ENCODE peak calls at places on chromosomes 4 and X, in six cellular contexts. V is GM23338, Y is foreskin fibroblast, K is Calu3, X is nephron progenitor cell, B is fibroblast of lung. U is an unnamed sample.

GRCh38 chr4:184250795-184251679 is 33.4 kb upstream of the ENPP6 start:
- DNase-seq in Y (peak), B (peak), K (peak), V (peak), X (no peak), U (peak)

GRCh38 chrX:21943460-21944135 is 3.1 kb downstream of the SMS start:
- DNase-seq in B (peak), X (no peak), K (no peak), V (no peak), Y (peak), U (peak)

GRCh38 chr4:115763051-115763450 is 649.6 kb upstream of the NDST4 start:
- DNase-seq in Y (no peak), V (no peak), K (no peak), B (no peak), X (no peak), U (no peak)

GRCh38 chr4:56742080-56742871 is 61.2 kb upstream of the HOPX start:
- DNase-seq in K (no peak), X (no peak), V (no peak), Y (peak), B (peak), U (peak)

GRCh38 chr4:168765726-168766125 is 244.3 kb downstream of the CBR4 start:
- DNase-seq in K (peak), B (peak), X (no peak), Y (peak), V (no peak), U (peak)

GRCh38 chr4:112604590-112604989 is 32.1 kb downstream of the ZGRF1 start:
- DNase-seq in K (peak), Y (peak), X (peak), B (peak), V (peak), U (peak)

GRCh38 chr4:43932448-43932847 is 516.2 kb downstream of the KCTD8 start:
- DNase-seq in K (no peak), B (no peak), Y (peak), V (no peak), X (no peak), U (no peak)

GRCh38 chr4:183723561-183724228 is 64.6 kb downstream of the TRAPPC11 start:
- DNase-seq in K (no peak), X (no peak), B (no peak), Y (no peak), V (no peak), U (no peak)

GRCh38 chr4:23857353-23857752 is 32.5 kb downstream of the PPARGC1A start:
- DNase-seq in Y (peak), X (no peak), B (peak), V (no peak), K (no peak), U (no peak)

GRCh38 chr4:100823066-100823992 is 305.5 kb upstream of the EMCN start:
- DNase-seq in Y (peak), X (no peak), K (no peak), V (no peak), B (peak), U (peak)

GRCh38 chr4:22047793-22048192 is 99.2 kb upstream of the KCNIP4 start:
- DNase-seq in Y (no peak), X (no peak), B (no peak), K (no peak), V (no peak), U (no peak)

GRCh38 chr4:114015444-114015899 is 36.0 kb upstream of the ARSJ start:
- DNase-seq in Y (peak), V (no peak), K (no peak), X (no peak), B (peak), U (peak)

GRCh38 chrX:13843150-13843721 is 26.3 kb upstream of the GPM6B start:
- DNase-seq in K (no peak), Y (no peak), X (no peak), B (no peak), V (no peak), U (no peak)

GRCh38 chrX:114584434-114584943 is 603 bp downstream of the HTR2C start:
- DNase-seq in K (no peak), B (no peak), V (peak), X (peak), Y (peak), U (no peak)

GRCh38 chrX:129760155-129760554 is 19.6 kb upstream of the SASH3 start:
- DNase-seq in K (no peak), B (no peak), V (no peak), X (no peak), Y (no peak), U (no peak)

GRCh38 chrX:129760981-129761380 is 18.8 kb upstream of the SASH3 start:
- DNase-seq in Y (no peak), K (no peak), V (no peak), X (no peak), B (no peak), U (no peak)

GRCh38 chrX:129761596-129761995 is 18.2 kb upstream of the SASH3 start:
- DNase-seq in K (no peak), Y (no peak), B (no peak), X (no peak), V (no peak), U (no peak)

GRCh38 chrX:129762448-129762847 is 17.3 kb upstream of the SASH3 start:
- DNase-seq in K (no peak), V (no peak), B (no peak), X (no peak), Y (no peak), U (no peak)

DNA sequence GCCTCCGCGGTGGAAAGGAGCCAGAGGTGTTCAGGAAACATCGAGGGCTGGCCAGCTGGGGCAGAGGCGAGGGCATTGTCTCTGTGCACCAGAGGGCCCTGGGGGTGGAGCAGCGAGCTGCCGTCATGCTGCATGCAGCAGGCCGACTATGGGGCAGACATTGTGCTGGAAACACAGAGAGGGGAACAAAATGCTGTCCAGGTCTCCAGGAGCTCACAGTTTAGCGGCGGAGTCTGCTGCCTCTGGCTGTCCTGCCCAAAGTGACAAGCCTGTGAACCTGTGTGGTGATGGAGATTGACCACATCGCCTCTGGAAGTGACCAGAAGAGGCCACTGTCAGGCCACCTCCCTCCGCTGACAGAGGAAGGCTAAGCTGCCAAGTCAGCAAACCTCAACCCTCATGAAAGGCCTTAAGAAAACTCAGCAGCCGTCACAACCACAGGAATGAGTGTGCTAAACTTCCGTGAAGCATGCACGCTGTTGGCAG is 20.1 kb upstream of the SASH3 start:
- DNase-seq in V (peak), Y (peak), B (peak), X (no peak), K (peak), U (peak)
- TF ChIP-seq CTCF in V (no peak), Y (no peak), B (peak), X (no peak), K (no peak), U (no peak)

GRCh38 chr4:189869236-189869635 is 71.4 kb upstream of the FRG1 start:
- DNase-seq in V (no peak), B (no peak), K (no peak), X (no peak), Y (no peak), U (no peak)
- TF ChIP-seq CTCF in V (no peak), B (no peak), K (no peak), X (no peak), Y (no peak), U (no peak)

GRCh38 chrX:19017271-19017670 is 33.4 kb upstream of the PHKA2 start:
- DNase-seq in X (peak), Y (peak), B (peak), K (peak), V (peak), U (no peak)
- TF ChIP-seq CTCF in X (peak), Y (peak), B (peak), K (peak), V (peak), U (peak)

GRCh38 chr4:1758306-1759121 is 34.6 kb upstream of the FGFR3 start:
- DNase-seq in B (no peak), K (no peak), V (no peak), X (no peak), Y (no peak), U (no peak)
- TF ChIP-seq CTCF in B (no peak), K (no peak), V (no peak), X (no peak), Y (no peak), U (no peak)

GRCh38 chr4:38318737-38319455 is 345.1 kb upstream of the KLF3 start:
- DNase-seq in V (peak), K (peak), Y (peak), X (peak), B (peak), U (peak)
- TF ChIP-seq CTCF in V (no peak), K (no peak), Y (no peak), X (no peak), B (no peak), U (peak)

GRCh38 chrX:120446503-120446902 is 22.6 kb downstream of the LAMP2 start:
- DNase-seq in K (no peak), V (no peak), X (no peak), B (peak), Y (peak), U (peak)

GRCh38 chrX:120452131-120452530 is 17.0 kb downstream of the LAMP2 start:
- DNase-seq in V (peak), Y (peak), B (peak), X (peak), K (no peak), U (peak)

GRCh38 chrX:120453985-120454384 is 15.1 kb downstream of the LAMP2 start:
- DNase-seq in K (no peak), V (no peak), Y (no peak), B (peak), X (no peak), U (peak)

GRCh38 chrX:120450163-120450562 is 18.9 kb downstream of the LAMP2 start:
- DNase-seq in X (no peak), B (no peak), Y (no peak), K (peak), V (peak), U (no peak)
- TF ChIP-seq CTCF in X (no peak), B (peak), Y (no peak), K (no peak), V (peak), U (peak)

DNA sequence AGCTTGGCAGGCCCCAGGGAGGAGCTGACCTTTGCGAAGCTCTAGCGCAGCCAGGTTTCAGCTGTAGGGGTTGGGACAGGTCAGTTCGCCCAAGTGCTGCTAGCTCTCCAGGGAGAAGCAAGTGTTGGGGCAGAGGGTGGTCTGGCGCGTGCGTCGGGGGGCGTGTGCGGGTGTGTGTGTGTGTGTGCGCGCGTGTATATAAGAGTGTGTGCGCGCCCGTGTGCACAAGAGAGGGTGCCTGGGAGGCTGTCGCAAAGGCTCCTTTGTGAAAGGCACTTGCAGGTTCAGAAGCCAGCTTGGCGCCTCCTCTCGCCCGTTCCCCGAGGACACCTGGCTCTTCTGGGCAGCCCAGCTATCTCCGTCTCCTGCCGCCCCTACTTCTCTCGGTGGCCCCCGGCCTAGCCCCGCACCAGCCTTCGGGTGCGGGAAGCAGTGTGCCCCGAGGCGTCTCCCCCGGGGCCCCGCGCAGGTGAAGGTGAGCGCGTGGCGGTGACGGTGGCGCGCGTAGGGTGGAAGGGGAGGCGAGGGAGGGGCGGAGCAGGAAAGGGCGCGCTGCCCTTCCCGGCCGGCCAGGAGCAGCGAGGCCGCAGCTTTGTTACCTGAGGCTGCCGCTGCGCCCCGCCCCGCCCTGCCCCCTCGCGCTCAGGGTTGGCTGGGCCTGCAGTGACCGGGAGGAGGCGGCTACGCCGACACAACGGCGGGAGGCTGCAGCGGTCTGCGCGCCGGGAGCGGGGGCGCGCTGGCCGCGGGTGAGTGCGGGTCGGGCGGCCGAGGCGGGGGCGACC is at the start of gene FHDC1:
- DNase-seq in Y (peak), K (peak), V (peak), X (peak), B (peak), U (no peak)
- TF ChIP-seq CTCF in Y (no peak), K (peak), V (no peak), X (no peak), B (no peak), U (no peak)

DNA sequence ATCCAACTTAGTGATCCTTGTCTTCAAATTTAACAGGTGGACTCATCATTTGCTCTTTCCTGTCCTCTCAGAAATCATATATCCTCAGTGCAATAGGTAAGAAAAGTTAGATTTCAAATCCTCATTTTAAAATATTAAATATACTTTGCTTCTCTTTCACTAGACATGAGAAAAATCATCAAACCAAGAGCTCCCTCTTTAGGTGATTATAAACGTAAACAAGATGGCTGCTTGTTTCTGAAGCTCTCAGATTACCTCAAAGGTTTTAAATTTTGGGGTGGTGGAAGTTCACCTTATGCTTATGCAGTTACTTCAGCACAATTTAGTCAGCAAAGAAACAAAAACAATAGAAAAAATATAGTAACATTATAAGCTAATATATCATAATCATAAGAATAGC is 27.3 kb downstream of the CSN3 start:
- DNase-seq in X (no peak), V (peak), B (no peak), K (no peak), Y (no peak), U (no peak)
- TF ChIP-seq CTCF in X (no peak), V (peak), B (peak), K (no peak), Y (no peak), U (no peak)